ENCODE peak calls at places on chromosomes 5 and 9, in eight cellular contexts. U, V, E, M, C, W, F and O are unnamed samples. For H3K4me1, the result is how much of the 10 kb centered on the place peaks cover.

GRCh38 chr5:170596482-170596881 is 92.7 kb downstream of the KCNIP1 start:
- DNase-seq in U (no peak), V (no peak), E (no peak), M (no peak), C (no peak), W (no peak), F (no peak), O (no peak)

GRCh38 chr5:177301503-177302165 is 1.9 kb downstream of the RAB24 start:
- DNase-seq in U (no peak), V (no peak), E (no peak), M (peak), C (peak), W (no peak), F (no peak), O (peak)

GRCh38 chr9:83138422-83139135 is 75.6 kb upstream of the RASEF start:
- DNase-seq in U (no peak), V (no peak), E (no peak), M (no peak), C (no peak), W (no peak), F (no peak), O (no peak)

GRCh38 chr9:114850871-114851270 is 45.0 kb upstream of the TNFSF15 start:
- DNase-seq in U (no peak), V (no peak), E (no peak), M (no peak), C (peak), W (no peak), F (no peak), O (no peak)

GRCh38 chr9:107711528-107711927 is 222.0 kb upstream of the KLF4 start:
- DNase-seq in U (no peak), V (no peak), E (no peak), M (peak), C (peak), W (no peak), F (no peak), O (no peak)

GRCh38 chr9:96383165-96383939 is at the start of gene SLC35D2:
- DNase-seq in U (peak), V (no peak), E (peak), M (peak), C (peak), W (no peak), F (peak), O (peak)

GRCh38 chr5:154258531-154259217 is 68.1 kb downstream of the GALNT10 start:
- DNase-seq in U (no peak), V (no peak), E (no peak), M (no peak), C (no peak), W (no peak), F (no peak), O (no peak)

GRCh38 chr9:118882674-118883073 is 486.6 kb downstream of the BRINP1 start:
- DNase-seq in U (no peak), V (no peak), E (no peak), M (no peak), C (peak), W (no peak), F (no peak), O (no peak)

GRCh38 chr5:1568201-1568979 is 44.6 kb upstream of the LPCAT1 start:
- DNase-seq in U (no peak), V (no peak), E (no peak), M (no peak), C (peak), W (no peak), F (no peak), O (no peak)

GRCh38 chr9:124939944-124940343 is 939 bp downstream of the GOLGA1 start:
- DNase-seq in U (no peak), V (peak), E (no peak), M (no peak), C (no peak), W (no peak), F (no peak), O (no peak)

GRCh38 chr5:111649516-111649915 is 107.5 kb downstream of the NREP start:
- DNase-seq in U (no peak), V (no peak), E (no peak), M (no peak), C (no peak), W (no peak), F (no peak), O (no peak)

GRCh38 chr5:98060148-98060547 is 713.3 kb upstream of the RGMB start:
- DNase-seq in U (no peak), V (no peak), E (no peak), M (no peak), C (no peak), W (no peak), F (no peak), O (no peak)

GRCh38 chr5:6362846-6363245 is 15.5 kb downstream of the MED10 start:
- DNase-seq in U (no peak), V (no peak), E (no peak), M (no peak), C (no peak), W (no peak), F (no peak), O (no peak)

GRCh38 chr5:147464211-147464610 is 45.7 kb downstream of the DPYSL3 start:
- DNase-seq in U (no peak), V (peak), E (no peak), M (no peak), C (peak), W (no peak), F (peak), O (no peak)

GRCh38 chr5:69450116-69450515 is 35.2 kb downstream of the MARVELD2 start:
- DNase-seq in U (no peak), V (no peak), E (no peak), M (no peak), C (peak), W (no peak), F (no peak), O (no peak)

GRCh38 chr9:132879443-132880310 is 979 bp downstream of the SPACA9 start:
- DNase-seq in U (no peak), V (no peak), E (no peak), M (no peak), C (no peak), W (no peak), F (no peak), O (no peak)

GRCh38 chr5:52802272-52803011 is 14.7 kb downstream of the ITGA1 start:
- DNase-seq in U (no peak), V (no peak), E (no peak), M (no peak), C (no peak), W (no peak), F (no peak), O (no peak)
- H3K4me1 ChIP-seq in U (half or more), V (under half), E (half or more), M (under half), C (under half), W (under half), F (under half), O (under half)

GRCh38 chr5:172866802-172867748 is 33.0 kb downstream of the ERGIC1 start:
- DNase-seq in U (peak), V (no peak), E (no peak), M (peak), C (no peak), W (no peak), F (peak), O (no peak)

GRCh38 chr5:172868436-172868923 is 34.4 kb downstream of the ERGIC1 start:
- DNase-seq in U (no peak), V (no peak), E (no peak), M (no peak), C (peak), W (no peak), F (no peak), O (no peak)

GRCh38 chr5:172868924-172869565 is 35.0 kb downstream of the ERGIC1 start:
- DNase-seq in U (peak), V (no peak), E (peak), M (peak), C (peak), W (no peak), F (no peak), O (peak)

GRCh38 chr5:172866378-172866777 is 32.3 kb downstream of the ERGIC1 start:
- DNase-seq in U (no peak), V (no peak), E (no peak), M (no peak), C (no peak), W (no peak), F (no peak), O (no peak)

DNA sequence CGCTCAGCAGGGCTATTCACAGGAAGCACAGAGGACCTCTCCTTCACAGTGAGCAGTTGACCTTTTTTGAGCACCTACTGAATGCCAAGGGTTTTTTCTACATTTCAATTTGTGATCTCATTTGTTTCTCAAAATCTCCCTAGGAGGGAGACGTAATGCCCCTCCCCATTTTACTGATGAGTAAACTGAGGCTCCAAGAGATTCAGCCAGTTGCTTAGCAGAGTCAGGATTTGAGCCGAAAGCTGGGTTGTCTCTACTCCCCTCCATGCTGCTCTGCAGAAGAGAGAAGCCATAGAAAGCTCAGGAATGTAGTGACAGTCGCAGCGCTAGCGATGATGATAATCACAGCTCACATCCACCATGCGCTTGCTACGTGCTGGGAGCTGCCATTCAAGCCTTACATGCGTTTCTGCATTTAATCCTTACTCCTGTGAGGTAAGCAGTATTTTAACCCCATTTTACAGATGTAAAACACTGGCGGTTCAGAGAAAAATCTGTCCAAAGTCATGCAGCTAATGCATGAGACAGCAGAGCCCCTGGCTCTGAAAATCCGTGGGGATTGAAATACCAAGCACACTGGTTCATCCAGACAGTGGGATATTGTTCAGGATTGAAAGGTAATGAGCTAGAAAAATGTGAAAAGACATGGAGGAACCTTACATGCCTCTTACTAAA is 33.8 kb downstream of the ERGIC1 start:
- DNase-seq in U (no peak), V (no peak), E (no peak), M (no peak), C (no peak), W (no peak), F (no peak), O (no peak)
- H3K4me1 ChIP-seq in U (half or more), V (under half), E (half or more), M (half or more), C (under half), W (under half), F (under half), O (half or more)

DNA sequence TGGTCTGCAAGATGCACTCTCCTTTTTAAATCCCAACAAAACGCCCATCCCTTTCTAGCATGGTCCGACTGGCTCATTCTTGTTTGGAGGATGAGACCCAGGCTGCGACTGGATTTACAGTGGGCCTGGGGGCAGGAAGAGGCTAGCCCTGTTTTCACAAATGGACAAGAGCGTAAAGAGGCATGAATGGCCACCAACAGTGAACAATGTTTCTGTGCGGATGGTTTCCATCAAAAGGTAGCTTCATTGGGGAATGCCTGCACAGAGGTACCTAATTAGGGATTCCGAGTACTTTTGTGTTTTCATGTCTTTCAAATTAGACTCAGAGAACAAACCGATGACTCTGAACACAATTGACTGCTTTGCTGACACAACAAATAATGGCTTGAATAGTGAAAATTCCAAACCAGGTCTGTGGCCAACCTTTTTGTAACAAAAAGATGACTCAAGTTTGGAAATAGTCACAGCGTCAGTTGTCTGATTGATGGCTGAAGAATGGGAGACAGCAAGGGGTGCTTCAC is 208.3 kb upstream of the S1PR3 start:
- DNase-seq in U (no peak), V (no peak), E (no peak), M (no peak), C (peak), W (no peak), F (no peak), O (no peak)
- H3K4me1 ChIP-seq in U (under half), V (under half), E (under half), M (under half), C (under half), W (under half), F (under half), O (under half)

GRCh38 chr5:2752875-2753435 is 1.5 kb upstream of the IRX2 start:
- DNase-seq in U (no peak), V (no peak), E (no peak), M (no peak), C (no peak), W (no peak), F (no peak), O (peak)

GRCh38 chr5:2750026-2750757 is 1.3 kb downstream of the IRX2 start:
- DNase-seq in U (no peak), V (no peak), E (peak), M (no peak), C (no peak), W (no peak), F (peak), O (peak)

GRCh38 chr5:2750758-2751464 is 566 bp downstream of the IRX2 start:
- DNase-seq in U (no peak), V (no peak), E (no peak), M (no peak), C (peak), W (no peak), F (no peak), O (peak)

GRCh38 chr5:2752059-2752874 is 790 bp upstream of the IRX2 start:
- DNase-seq in U (no peak), V (no peak), E (peak), M (no peak), C (peak), W (no peak), F (peak), O (no peak)

DNA sequence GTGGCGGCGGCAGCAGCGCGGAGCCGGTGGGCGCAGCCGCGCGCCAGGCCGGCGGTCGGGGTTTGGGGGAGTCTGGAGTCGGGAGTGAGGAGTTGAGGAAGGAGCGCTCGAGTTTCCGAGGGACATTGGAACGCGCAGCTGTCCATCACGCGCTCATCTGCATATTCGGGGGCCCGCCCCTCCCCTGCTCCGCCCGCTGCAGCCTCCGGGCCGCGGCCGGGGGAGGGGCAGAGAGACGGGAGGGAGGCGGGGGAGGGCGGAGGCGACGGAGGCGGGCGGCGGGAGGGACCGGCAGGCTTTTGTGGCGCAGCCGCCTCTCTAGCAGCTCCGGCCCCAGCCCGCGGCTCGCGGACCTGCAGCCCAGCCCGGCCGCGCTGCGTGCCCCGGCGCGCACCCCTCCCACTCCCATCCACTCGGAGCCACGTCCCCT is at the start of gene IRX2:
- DNase-seq in U (peak), V (no peak), E (peak), M (peak), C (peak), W (no peak), F (peak), O (peak)
- H3K4me1 ChIP-seq in U (half or more), V (under half), E (under half), M (under half), C (under half), W (under half), F (under half), O (under half)

DNA sequence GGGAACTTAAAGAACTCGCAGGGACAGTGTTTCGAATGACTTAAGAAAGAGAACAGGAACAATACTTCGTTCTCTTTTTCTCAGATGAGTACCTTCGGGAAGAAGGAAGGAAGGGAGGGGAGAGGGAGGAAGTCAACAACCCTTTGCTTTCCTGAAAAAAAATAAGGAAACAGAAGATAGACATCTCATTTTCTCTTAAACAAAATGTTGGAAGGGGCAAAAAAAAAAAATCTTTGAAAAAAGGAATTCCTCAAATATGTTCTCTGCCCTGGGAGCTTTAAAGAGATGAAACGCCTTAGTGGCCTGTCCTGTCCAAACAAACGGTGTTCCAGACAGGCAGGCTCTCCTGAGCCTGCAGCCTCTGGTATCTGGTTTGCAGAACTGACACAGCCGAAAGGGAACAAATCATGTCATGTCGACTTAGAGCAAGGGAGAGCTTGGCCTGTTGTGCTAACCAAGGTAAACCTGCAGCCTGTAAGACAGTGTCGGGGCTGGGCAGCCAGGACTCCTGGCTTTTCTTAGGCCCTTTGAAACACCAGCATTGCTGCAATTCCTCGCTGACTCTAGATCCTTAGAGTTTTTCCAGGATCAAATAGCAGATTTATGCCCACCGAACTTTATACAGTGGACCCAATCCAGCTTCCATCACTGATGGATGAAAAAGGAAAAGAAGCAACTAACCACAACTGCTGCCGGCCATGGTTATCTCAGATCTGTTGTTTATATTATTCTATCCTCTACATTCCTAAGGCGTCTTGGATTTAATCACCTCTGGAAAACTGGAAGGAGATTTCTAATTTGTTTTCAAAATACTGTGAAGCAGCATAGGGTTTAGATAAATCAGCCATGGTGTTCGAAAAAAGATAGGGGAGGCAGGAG is at the start of gene ZNF366:
- DNase-seq in U (no peak), V (no peak), E (no peak), M (no peak), C (no peak), W (no peak), F (no peak), O (no peak)
- H3K4me1 ChIP-seq in U (half or more), V (under half), E (under half), M (under half), C (under half), W (under half), F (under half), O (half or more)

GRCh38 chr5:11258001-11258400 is 497.0 kb upstream of the DAP start:
- DNase-seq in U (no peak), V (no peak), E (no peak), M (no peak), C (no peak), W (no peak), F (no peak), O (no peak)
- H3K4me1 ChIP-seq in U (under half), V (under half), E (under half), M (under half), C (under half), W (under half), F (under half), O (under half)